ENCODE peak calls at places on chromosomes 3 and 15, in nine cellular contexts. Y, L, R, N, Z, Q, J, A and E are unnamed samples.

GRCh38 chr15:66721501-66721937 is 19.5 kb downstream of the SMAD6 start:
- DNase-seq in Y (no peak), Q (no peak), L (no peak), N (no peak), J (no peak), A (no peak), R (no peak), Z (no peak), E (no peak)

GRCh38 chr15:63447277-63447676 is 57.1 kb upstream of the USP3 start:
- DNase-seq in A (no peak), L (no peak), Y (peak), Z (no peak), N (no peak), Q (no peak), R (no peak), J (no peak), E (no peak)

GRCh38 chr3:32296251-32297204 is 58.0 kb downstream of the CMTM8 start:
- DNase-seq in L (no peak), Y (peak), J (peak), Z (peak), Q (peak), R (peak), A (peak), N (peak), E (peak)

GRCh38 chr15:84855032-84855645 is 29.3 kb upstream of the SLC28A1 start:
- DNase-seq in Q (no peak), J (no peak), Z (no peak), L (no peak), A (no peak), N (no peak), Y (no peak), R (no peak), E (no peak)

GRCh38 chr3:64321747-64322146 is 96.5 kb upstream of the PRICKLE2 start:
- DNase-seq in Q (no peak), Z (no peak), Y (no peak), R (no peak), L (no peak), N (no peak), J (no peak), A (no peak), E (peak)

GRCh38 chr3:63976166-63976861 is 47.0 kb downstream of the PSMD6 start:
- DNase-seq in A (no peak), L (no peak), Q (no peak), N (no peak), Z (no peak), J (no peak), R (no peak), Y (no peak), E (peak)

GRCh38 chr3:264394-265156 is 68.0 kb downstream of the CHL1 start:
- DNase-seq in L (no peak), A (no peak), R (no peak), Y (peak), Q (no peak), Z (no peak), J (no peak), N (no peak), E (peak)

GRCh38 chr15:75230524-75231371 is 27.4 kb upstream of the GOLGA6C start:
- DNase-seq in J (peak), Z (no peak), L (no peak), A (no peak), Y (no peak), Q (no peak), N (no peak), R (peak), E (no peak)

GRCh38 chr3:67521053-67521646 is 133.3 kb downstream of the SUCLG2 start:
- DNase-seq in J (no peak), Z (no peak), A (no peak), Q (no peak), L (no peak), Y (no peak), N (no peak), R (no peak), E (no peak)

GRCh38 chr3:134457331-134458125 is 28.3 kb downstream of the ANAPC13 start:
- DNase-seq in Z (no peak), Q (no peak), Y (no peak), A (no peak), N (no peak), R (no peak), L (no peak), J (no peak), E (no peak)